ENCODE peak calls at places on chromosomes 4 and X, in five cellular contexts. T, K, Y, Z and B are unnamed samples.

GRCh38 chr4:13657016-13657415 is 29.5 kb upstream of the BOD1L1 start:
- DNase-seq in T (no peak), K (no peak), Y (no peak), Z (no peak), B (no peak)

GRCh38 chrX:69506617-69507499 is 2.7 kb downstream of the NALF2 start:
- DNase-seq in T (no peak), K (no peak), Y (no peak), Z (no peak), B (no peak)

GRCh38 chr4:8168832-8169598 is 10.4 kb upstream of the ABLIM2 start:
- DNase-seq in T (no peak), K (no peak), Y (no peak), Z (no peak), B (no peak)

GRCh38 chr4:98524271-98524670 is 134.1 kb downstream of the TSPAN5 start:
- DNase-seq in T (no peak), K (no peak), Y (no peak), Z (no peak), B (no peak)

GRCh38 chr4:147765121-147765521 is 33.2 kb downstream of the ARHGAP10 start:
- DNase-seq in T (no peak), K (no peak), Y (no peak), Z (no peak), B (no peak)

GRCh38 chr4:8528713-8529112 is 51.5 kb upstream of the GPR78 start:
- DNase-seq in T (no peak), K (no peak), Y (no peak), Z (no peak), B (no peak)

GRCh38 chrX:2931612-2932011 is 2.5 kb upstream of the ARSD start:
- DNase-seq in T (no peak), K (no peak), Y (no peak), Z (no peak), B (no peak)

GRCh38 chr4:155610143-155610542 is 56.5 kb upstream of the GUCY1A1 start:
- DNase-seq in T (no peak), K (no peak), Y (no peak), Z (no peak), B (no peak)

GRCh38 chrX:427812-428725 is 41.4 kb upstream of the PPP2R3B start:
- DNase-seq in T (no peak), K (no peak), Y (no peak), Z (no peak), B (no peak)

GRCh38 chrX:46407036-46407752 is 138.0 kb downstream of the ZNF674 start:
- DNase-seq in T (no peak), K (no peak), Y (no peak), Z (no peak), B (no peak)

GRCh38 chr4:126718161-126718560 is 914.6 kb upstream of the INTU start:
- DNase-seq in T (no peak), K (no peak), Y (no peak), Z (no peak), B (no peak)

GRCh38 chrX:1476682-1477081 is 24.0 kb upstream of the ASMTL start:
- DNase-seq in T (no peak), K (no peak), Y (no peak), Z (no peak), B (no peak)